ENCODE peak calls at places on chromosomes 2 and 18, in ten cellular contexts. One of them, this sample, is unnamed. For H3K4me1, the result is how much of the 10 kb centered on the place peaks cover.

GRCh38 chr2:229725716-229726346 is 11.5 kb upstream of the DNER start:
- DNase-seq in mammary epithelial cell: no peak
- DNase-seq in HCT116: peak
- DNase-seq in lower lobe of right lung: no peak
- DNase-seq in sigmoid colon: no peak
- DNase-seq in pancreas: no peak
- DNase-seq in left lung: no peak
- DNase-seq in hepatocyte: peak
- DNase-seq in transverse colon: no peak
- DNase-seq in PC-9: no peak
- DNase-seq in this sample: no peak

GRCh38 chr2:97900806-97901205 is 94.9 kb downstream of the TMEM131 start:
- DNase-seq in mammary epithelial cell: peak
- DNase-seq in HCT116: no peak
- DNase-seq in lower lobe of right lung: no peak
- DNase-seq in sigmoid colon: no peak
- DNase-seq in pancreas: no peak
- DNase-seq in left lung: no peak
- DNase-seq in hepatocyte: no peak
- DNase-seq in transverse colon: no peak
- DNase-seq in PC-9: peak
- DNase-seq in this sample: no peak

GRCh38 chr2:241443486-241444223 is 64.7 kb downstream of the STK25 start:
- DNase-seq in mammary epithelial cell: peak
- DNase-seq in HCT116: no peak
- DNase-seq in lower lobe of right lung: no peak
- DNase-seq in sigmoid colon: no peak
- DNase-seq in pancreas: no peak
- DNase-seq in left lung: peak
- DNase-seq in hepatocyte: no peak
- DNase-seq in transverse colon: peak
- DNase-seq in PC-9: no peak
- DNase-seq in this sample: no peak

GRCh38 chr2:117948585-117948984 is 65.3 kb downstream of the CCDC93 start:
- DNase-seq in mammary epithelial cell: no peak
- DNase-seq in HCT116: no peak
- DNase-seq in lower lobe of right lung: no peak
- DNase-seq in sigmoid colon: no peak
- DNase-seq in pancreas: no peak
- DNase-seq in left lung: no peak
- DNase-seq in hepatocyte: no peak
- DNase-seq in transverse colon: no peak
- DNase-seq in PC-9: no peak
- DNase-seq in this sample: no peak

GRCh38 chr2:3326182-3326537 is 51.5 kb downstream of the EIPR1 start:
- DNase-seq in mammary epithelial cell: no peak
- DNase-seq in HCT116: no peak
- DNase-seq in lower lobe of right lung: no peak
- DNase-seq in sigmoid colon: no peak
- DNase-seq in pancreas: no peak
- DNase-seq in left lung: no peak
- DNase-seq in hepatocyte: no peak
- DNase-seq in transverse colon: no peak
- DNase-seq in PC-9: no peak
- DNase-seq in this sample: no peak

GRCh38 chr2:70766357-70767093 is 1.5 kb downstream of the ADD2 start:
- DNase-seq in mammary epithelial cell: no peak
- DNase-seq in HCT116: no peak
- DNase-seq in lower lobe of right lung: no peak
- DNase-seq in sigmoid colon: no peak
- DNase-seq in pancreas: no peak
- DNase-seq in left lung: no peak
- DNase-seq in hepatocyte: no peak
- DNase-seq in transverse colon: no peak
- DNase-seq in PC-9: no peak
- DNase-seq in this sample: no peak

GRCh38 chr2:10654069-10654468 is 35.7 kb downstream of the NOL10 start:
- DNase-seq in mammary epithelial cell: peak
- DNase-seq in HCT116: peak
- DNase-seq in lower lobe of right lung: no peak
- DNase-seq in sigmoid colon: no peak
- DNase-seq in pancreas: no peak
- DNase-seq in left lung: peak
- DNase-seq in hepatocyte: peak
- DNase-seq in transverse colon: no peak
- DNase-seq in PC-9: peak
- DNase-seq in this sample: no peak

GRCh38 chr18:79937103-79937860 is 14.2 kb downstream of the SLC66A2 start:
- DNase-seq in mammary epithelial cell: no peak
- DNase-seq in HCT116: no peak
- DNase-seq in lower lobe of right lung: peak
- DNase-seq in sigmoid colon: peak
- DNase-seq in pancreas: no peak
- DNase-seq in left lung: peak
- DNase-seq in hepatocyte: no peak
- DNase-seq in transverse colon: peak
- DNase-seq in PC-9: no peak
- DNase-seq in this sample: no peak

GRCh38 chr2:172093416-172094318 is 8.4 kb downstream of the DLX1 start:
- DNase-seq in mammary epithelial cell: no peak
- DNase-seq in HCT116: no peak
- DNase-seq in lower lobe of right lung: no peak
- DNase-seq in sigmoid colon: no peak
- DNase-seq in pancreas: no peak
- DNase-seq in left lung: no peak
- DNase-seq in hepatocyte: no peak
- DNase-seq in transverse colon: no peak
- DNase-seq in PC-9: no peak
- DNase-seq in this sample: no peak

GRCh38 chr2:136242687-136243277 is 124.8 kb upstream of the CXCR4 start:
- DNase-seq in mammary epithelial cell: no peak
- DNase-seq in HCT116: no peak
- DNase-seq in lower lobe of right lung: no peak
- DNase-seq in sigmoid colon: no peak
- DNase-seq in pancreas: no peak
- DNase-seq in left lung: no peak
- DNase-seq in hepatocyte: no peak
- DNase-seq in transverse colon: peak
- DNase-seq in PC-9: no peak
- DNase-seq in this sample: no peak

GRCh38 chr2:65040414-65041261 is 15.6 kb upstream of the CEP68 start:
- DNase-seq in mammary epithelial cell: peak
- DNase-seq in HCT116: peak
- DNase-seq in lower lobe of right lung: peak
- DNase-seq in sigmoid colon: peak
- DNase-seq in pancreas: peak
- DNase-seq in left lung: peak
- DNase-seq in hepatocyte: peak
- DNase-seq in transverse colon: peak
- DNase-seq in PC-9: peak
- DNase-seq in this sample: peak

GRCh38 chr2:196131384-196131861 is 40.0 kb downstream of the STK17B start:
- DNase-seq in mammary epithelial cell: peak
- DNase-seq in HCT116: peak
- DNase-seq in lower lobe of right lung: peak
- DNase-seq in sigmoid colon: no peak
- DNase-seq in pancreas: no peak
- DNase-seq in left lung: no peak
- DNase-seq in hepatocyte: peak
- DNase-seq in transverse colon: peak
- DNase-seq in PC-9: peak
- DNase-seq in this sample: peak

GRCh38 chr2:70118798-70119454 is 31.6 kb downstream of the PCBP1 start:
- DNase-seq in mammary epithelial cell: no peak
- DNase-seq in HCT116: no peak
- DNase-seq in lower lobe of right lung: no peak
- DNase-seq in sigmoid colon: no peak
- DNase-seq in pancreas: no peak
- DNase-seq in left lung: peak
- DNase-seq in hepatocyte: no peak
- DNase-seq in transverse colon: no peak
- DNase-seq in PC-9: no peak
- DNase-seq in this sample: no peak

GRCh38 chr18:41324934-41325333 is 630.1 kb upstream of the PIK3C3 start:
- DNase-seq in mammary epithelial cell: peak
- DNase-seq in HCT116: no peak
- DNase-seq in lower lobe of right lung: no peak
- DNase-seq in sigmoid colon: no peak
- DNase-seq in pancreas: no peak
- DNase-seq in left lung: no peak
- DNase-seq in hepatocyte: no peak
- DNase-seq in transverse colon: no peak
- DNase-seq in PC-9: no peak
- DNase-seq in this sample: no peak

GRCh38 chr2:20370191-20370590 is 19.5 kb upstream of the PUM2 start:
- DNase-seq in mammary epithelial cell: peak
- DNase-seq in HCT116: no peak
- DNase-seq in lower lobe of right lung: no peak
- DNase-seq in sigmoid colon: peak
- DNase-seq in pancreas: no peak
- DNase-seq in left lung: no peak
- DNase-seq in hepatocyte: peak
- DNase-seq in transverse colon: no peak
- DNase-seq in PC-9: peak
- DNase-seq in this sample: peak

GRCh38 chr2:13522917-13523821 is 806.4 kb downstream of the TRIB2 start:
- DNase-seq in mammary epithelial cell: peak
- DNase-seq in HCT116: no peak
- DNase-seq in lower lobe of right lung: no peak
- DNase-seq in sigmoid colon: no peak
- DNase-seq in pancreas: peak
- DNase-seq in left lung: no peak
- DNase-seq in hepatocyte: peak
- DNase-seq in transverse colon: no peak
- DNase-seq in PC-9: peak
- DNase-seq in this sample: no peak

GRCh38 chr18:21264651-21265050 is 22.6 kb downstream of the GREB1L start:
- DNase-seq in mammary epithelial cell: peak
- DNase-seq in HCT116: no peak
- DNase-seq in lower lobe of right lung: no peak
- DNase-seq in sigmoid colon: no peak
- DNase-seq in pancreas: peak
- DNase-seq in left lung: no peak
- DNase-seq in hepatocyte: peak
- DNase-seq in transverse colon: peak
- DNase-seq in PC-9: peak
- DNase-seq in this sample: no peak

GRCh38 chr2:235139956-235140800 is 188.4 kb downstream of the SH3BP4 start:
- DNase-seq in mammary epithelial cell: no peak
- DNase-seq in HCT116: no peak
- DNase-seq in lower lobe of right lung: no peak
- DNase-seq in sigmoid colon: no peak
- DNase-seq in pancreas: no peak
- DNase-seq in left lung: no peak
- DNase-seq in hepatocyte: no peak
- DNase-seq in transverse colon: no peak
- DNase-seq in PC-9: no peak
- DNase-seq in this sample: no peak

GRCh38 chr18:3323900-3324299 is 62.0 kb downstream of the MYL12B start:
- DNase-seq in mammary epithelial cell: no peak
- DNase-seq in HCT116: no peak
- DNase-seq in lower lobe of right lung: no peak
- DNase-seq in sigmoid colon: no peak
- DNase-seq in pancreas: no peak
- DNase-seq in left lung: no peak
- DNase-seq in hepatocyte: no peak
- DNase-seq in transverse colon: no peak
- DNase-seq in PC-9: no peak
- DNase-seq in this sample: no peak

GRCh38 chr2:201149064-201149820 is 33.3 kb downstream of the CFLAR start:
- DNase-seq in mammary epithelial cell: peak
- DNase-seq in HCT116: peak
- DNase-seq in lower lobe of right lung: no peak
- DNase-seq in sigmoid colon: no peak
- DNase-seq in pancreas: no peak
- DNase-seq in left lung: no peak
- DNase-seq in hepatocyte: peak
- DNase-seq in transverse colon: no peak
- DNase-seq in PC-9: peak
- DNase-seq in this sample: no peak
- H3K4me1 ChIP-seq in mammary epithelial cell: under half
- H3K4me1 ChIP-seq in HCT116: half or more
- H3K4me1 ChIP-seq in lower lobe of right lung: half or more
- H3K4me1 ChIP-seq in sigmoid colon: under half
- H3K4me1 ChIP-seq in pancreas: under half
- H3K4me1 ChIP-seq in left lung: half or more
- H3K4me1 ChIP-seq in hepatocyte: under half
- H3K4me1 ChIP-seq in transverse colon: half or more
- H3K4me1 ChIP-seq in PC-9: under half
- H3K4me1 ChIP-seq in this sample: under half

GRCh38 chr18:76451475-76452331 is 43.3 kb downstream of the ZNF516 start:
- DNase-seq in mammary epithelial cell: no peak
- DNase-seq in HCT116: no peak
- DNase-seq in lower lobe of right lung: peak
- DNase-seq in sigmoid colon: peak
- DNase-seq in pancreas: no peak
- DNase-seq in left lung: peak
- DNase-seq in hepatocyte: no peak
- DNase-seq in transverse colon: no peak
- DNase-seq in PC-9: no peak
- DNase-seq in this sample: no peak
- TF ChIP-seq CTCF in mammary epithelial cell: no peak
- TF ChIP-seq CTCF in HCT116: no peak
- TF ChIP-seq CTCF in lower lobe of right lung: no peak
- TF ChIP-seq CTCF in sigmoid colon: no peak
- TF ChIP-seq CTCF in pancreas: no peak
- TF ChIP-seq CTCF in left lung: no peak
- TF ChIP-seq CTCF in hepatocyte: no peak
- TF ChIP-seq CTCF in transverse colon: no peak
- TF ChIP-seq CTCF in PC-9: no peak
- TF ChIP-seq CTCF in this sample: no peak

DNA sequence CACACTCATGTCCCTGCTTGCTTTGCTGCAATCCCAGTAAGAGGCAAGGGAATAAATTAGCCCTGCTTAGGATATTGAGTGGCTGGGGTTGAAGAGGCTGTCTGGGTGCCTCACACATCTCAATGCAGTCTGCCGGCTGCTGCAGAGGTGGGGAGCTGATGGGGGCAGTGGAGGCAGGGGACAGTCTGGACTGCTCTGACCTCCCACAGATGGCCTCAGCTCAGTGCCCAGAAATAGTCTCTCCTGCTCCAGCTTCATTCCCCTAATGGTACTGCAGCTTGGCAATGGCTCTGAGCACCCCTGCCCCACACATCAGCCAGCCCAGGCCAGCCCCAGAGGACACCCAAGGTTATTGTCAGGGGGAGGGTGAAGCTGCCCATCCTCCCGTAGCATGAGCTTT is 21.5 kb upstream of the TNS1 start:
- DNase-seq in mammary epithelial cell: no peak
- DNase-seq in HCT116: no peak
- DNase-seq in lower lobe of right lung: no peak
- DNase-seq in sigmoid colon: peak
- DNase-seq in pancreas: no peak
- DNase-seq in left lung: peak
- DNase-seq in hepatocyte: no peak
- DNase-seq in transverse colon: peak
- DNase-seq in PC-9: no peak
- DNase-seq in this sample: no peak
- H3K4me1 ChIP-seq in mammary epithelial cell: under half
- H3K4me1 ChIP-seq in HCT116: under half
- H3K4me1 ChIP-seq in lower lobe of right lung: under half
- H3K4me1 ChIP-seq in sigmoid colon: under half
- H3K4me1 ChIP-seq in pancreas: under half
- H3K4me1 ChIP-seq in left lung: under half
- H3K4me1 ChIP-seq in hepatocyte: under half
- H3K4me1 ChIP-seq in transverse colon: under half
- H3K4me1 ChIP-seq in PC-9: under half
- H3K4me1 ChIP-seq in this sample: under half

GRCh38 chr18:59783138-59783537 is 85.9 kb upstream of the CCBE1 start:
- DNase-seq in mammary epithelial cell: peak
- DNase-seq in HCT116: peak
- DNase-seq in lower lobe of right lung: no peak
- DNase-seq in sigmoid colon: no peak
- DNase-seq in pancreas: no peak
- DNase-seq in left lung: no peak
- DNase-seq in hepatocyte: peak
- DNase-seq in transverse colon: no peak
- DNase-seq in PC-9: peak
- DNase-seq in this sample: no peak
- TF ChIP-seq CTCF in mammary epithelial cell: peak
- TF ChIP-seq CTCF in HCT116: peak
- TF ChIP-seq CTCF in lower lobe of right lung: peak
- TF ChIP-seq CTCF in sigmoid colon: no peak
- TF ChIP-seq CTCF in pancreas: no peak
- TF ChIP-seq CTCF in left lung: peak
- TF ChIP-seq CTCF in hepatocyte: peak
- TF ChIP-seq CTCF in transverse colon: peak
- TF ChIP-seq CTCF in PC-9: peak
- TF ChIP-seq CTCF in this sample: peak